ENCODE peak calls at places on chromosomes 4 and X, in six cellular contexts. H, A, D, Q, I and N are unnamed samples.

GRCh38 chr4:47075241-47075640 is 43.9 kb downstream of the GABRB1 start:
- DNase-seq in A (no peak), D (no peak), H (no peak), Q (no peak), I (no peak), N (no peak)

GRCh38 chrX:135516376-135516775 is 4.1 kb upstream of the INTS6L start:
- DNase-seq in D (no peak), I (no peak), Q (no peak), H (peak; percentile 35), A (no peak), N (no peak)

GRCh38 chrX:47885501-47885900 is 48.8 kb downstream of the ZNF81 start:
- DNase-seq in I (no peak), Q (no peak), H (no peak), D (no peak), A (no peak), N (no peak)

GRCh38 chrX:38287669-38288068 is 39.6 kb downstream of the RPGR start:
- DNase-seq in Q (no peak), I (no peak), A (no peak), H (no peak), D (no peak), N (no peak)

GRCh38 chr4:21976166-21976565 is 27.6 kb upstream of the KCNIP4 start:
- DNase-seq in I (no peak), D (no peak), Q (no peak), H (no peak), A (no peak), N (no peak)

GRCh38 chr4:152735302-152735917 is 44.1 kb downstream of the TIGD4 start:
- DNase-seq in H (peak; percentile 12), Q (no peak), A (peak; percentile 50), I (no peak), D (no peak), N (no peak)

GRCh38 chr4:52931238-52931637 is 69.1 kb downstream of the RASL11B start:
- DNase-seq in D (no peak), Q (no peak), H (no peak), A (no peak), I (no peak), N (no peak)

GRCh38 chr4:93828830-93829530 is 427 bp downstream of the ATOH1 start:
- DNase-seq in A (peak; percentile 65), Q (peak; percentile 41), D (no peak), H (no peak), I (no peak), N (no peak)

GRCh38 chrX:65679071-65679540 is 11.7 kb downstream of the MSN start:
- DNase-seq in H (no peak), D (no peak), I (no peak), A (no peak), Q (no peak), N (no peak)

GRCh38 chrX:34467437-34467836 is 189.6 kb downstream of the TMEM47 start:
- DNase-seq in H (no peak), A (no peak), I (no peak), D (no peak), Q (no peak), N (no peak)

GRCh38 chr4:98260047-98260578 is 1.1 kb upstream of the RAP1GDS1 start:
- DNase-seq in I (peak; percentile 74), A (peak; percentile 73), Q (peak; percentile 59), H (peak; percentile 34), D (peak; percentile 56), N (peak; percentile 82)

GRCh38 chr4:179595671-179596410 is 2153.6 kb upstream of the AGA start:
- DNase-seq in Q (no peak), A (no peak), I (no peak), D (no peak), H (no peak), N (no peak)

GRCh38 chr4:186069734-186070133 is 778 bp downstream of the TLR3 start:
- DNase-seq in A (no peak), D (no peak), I (no peak), Q (no peak), H (no peak), N (no peak)

GRCh38 chr4:16199132-16199531 is 27.1 kb downstream of the TAPT1 start:
- DNase-seq in I (no peak), D (no peak), A (peak; percentile 34), Q (no peak), H (no peak), N (no peak)

GRCh38 chr4:151541438-151542071 is 132.6 kb downstream of the FHIP1A start:
- DNase-seq in D (no peak), I (no peak), H (no peak), A (peak; percentile 54), Q (no peak), N (no peak)

GRCh38 chrX:25005382-25006185 is 10.2 kb downstream of the ARX start:
- DNase-seq in D (no peak), Q (no peak), A (no peak), I (no peak), H (no peak), N (no peak)

GRCh38 chrX:118459494-118459893 is 36.1 kb upstream of the DOCK11 start:
- DNase-seq in Q (no peak), I (no peak), D (no peak), A (peak; percentile 43), H (peak; percentile 51), N (no peak)

GRCh38 chr4:82885410-82885809 is 5.5 kb downstream of the SEC31A start:
- DNase-seq in Q (no peak), H (peak; percentile 18), I (no peak), D (no peak), A (no peak), N (no peak)

GRCh38 chrX:39874202-39874816 is 223.4 kb downstream of the BCOR start:
- DNase-seq in Q (no peak), I (no peak), A (no peak), H (no peak), D (no peak), N (no peak)

GRCh38 chr4:138919094-138919936 is 96.3 kb upstream of the NOCT start:
- DNase-seq in H (peak; percentile 71), Q (peak; percentile 68), D (peak; percentile 66), I (peak; percentile 73), A (peak; percentile 54), N (no peak)

GRCh38 chr4:145829629-145830395 is 108.8 kb downstream of the ZNF827 start:
- DNase-seq in I (no peak), D (no peak), H (no peak), Q (no peak), A (no peak), N (no peak)

GRCh38 chr4:170420255-170420693 is 330.5 kb upstream of the AADAT start:
- DNase-seq in Q (no peak), D (no peak), A (no peak), H (no peak), I (no peak), N (no peak)

GRCh38 chr4:10949039-10949728 is 264.6 kb upstream of the CLNK start:
- DNase-seq in A (no peak), D (no peak), I (no peak), H (no peak), Q (no peak), N (no peak)

GRCh38 chr4:109251396-109251795 is 51.1 kb downstream of the COL25A1 start:
- DNase-seq in I (no peak), Q (no peak), D (no peak), A (no peak), H (no peak), N (no peak)

GRCh38 chr4:152165851-152166250 is 370.0 kb downstream of the FBXW7 start:
- DNase-seq in I (no peak), Q (no peak), H (no peak), D (no peak), A (no peak), N (no peak)

GRCh38 chr4:152901205-152901604 is 34.9 kb upstream of the FHDC1 start:
- DNase-seq in I (no peak), A (no peak), D (no peak), Q (no peak), H (no peak), N (no peak)

GRCh38 chrX:17531500-17531899 is 156.5 kb downstream of the NHS start:
- DNase-seq in H (no peak), Q (no peak), D (no peak), I (no peak), A (no peak), N (no peak)

DNA sequence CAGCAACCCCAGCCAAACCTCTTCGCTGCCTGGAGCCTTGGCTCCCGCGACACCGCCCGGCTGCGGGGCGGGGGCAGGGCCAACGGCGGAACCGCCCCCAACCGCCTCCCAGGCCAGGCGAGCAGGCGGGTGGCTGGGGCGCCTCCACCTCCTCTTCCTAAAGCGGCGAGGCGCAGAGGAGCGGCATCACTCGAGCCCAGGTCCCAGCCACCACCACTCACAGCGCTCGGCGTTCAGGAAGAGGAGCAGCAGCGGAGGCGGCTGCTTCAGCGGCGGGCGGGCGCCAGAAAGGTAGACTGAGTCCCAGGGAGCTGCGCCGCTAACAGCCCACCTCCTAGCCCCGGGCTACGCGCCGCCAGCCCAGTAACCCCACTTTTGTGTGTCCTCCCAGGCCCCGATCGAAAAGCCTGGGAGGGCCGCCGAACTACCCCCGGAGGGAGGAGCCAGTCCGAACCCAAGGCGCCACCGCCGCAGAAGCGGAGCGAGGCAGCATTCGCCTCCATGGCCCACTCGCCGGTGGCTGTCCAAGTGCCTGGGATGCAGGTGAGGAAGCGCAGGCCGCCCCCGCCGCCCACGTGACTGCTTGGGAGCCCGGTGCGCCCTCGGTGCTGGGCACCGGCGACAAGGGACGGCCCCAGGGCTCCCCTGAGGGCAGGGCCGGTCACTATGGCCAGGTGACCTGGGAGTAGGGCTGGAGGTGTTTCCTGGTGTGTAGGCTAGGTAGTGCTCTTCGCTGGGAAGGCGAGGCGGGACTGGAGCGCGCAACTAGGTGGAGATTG is at the start of gene STK26:
- DNase-seq in A (peak; percentile 77), I (peak; percentile 82), D (peak; percentile 79), Q (peak; percentile 84), H (peak; percentile 84), N (peak; percentile 84)
- TF ChIP-seq POLR2AphosphoS5 in A (no peak), I (peak; percentile 64), D (peak; percentile 20), Q (peak; percentile 82), H (peak; percentile 63), N (no peak)

GRCh38 chrX:56757327-56757726 is 28.3 kb downstream of the NBDY start:
- DNase-seq in A (no peak), Q (no peak), I (no peak), H (no peak), D (no peak), N (no peak)
- TF ChIP-seq EP300 in A (no peak), Q (no peak), I (no peak), H (no peak), D (no peak), N (no peak)

DNA sequence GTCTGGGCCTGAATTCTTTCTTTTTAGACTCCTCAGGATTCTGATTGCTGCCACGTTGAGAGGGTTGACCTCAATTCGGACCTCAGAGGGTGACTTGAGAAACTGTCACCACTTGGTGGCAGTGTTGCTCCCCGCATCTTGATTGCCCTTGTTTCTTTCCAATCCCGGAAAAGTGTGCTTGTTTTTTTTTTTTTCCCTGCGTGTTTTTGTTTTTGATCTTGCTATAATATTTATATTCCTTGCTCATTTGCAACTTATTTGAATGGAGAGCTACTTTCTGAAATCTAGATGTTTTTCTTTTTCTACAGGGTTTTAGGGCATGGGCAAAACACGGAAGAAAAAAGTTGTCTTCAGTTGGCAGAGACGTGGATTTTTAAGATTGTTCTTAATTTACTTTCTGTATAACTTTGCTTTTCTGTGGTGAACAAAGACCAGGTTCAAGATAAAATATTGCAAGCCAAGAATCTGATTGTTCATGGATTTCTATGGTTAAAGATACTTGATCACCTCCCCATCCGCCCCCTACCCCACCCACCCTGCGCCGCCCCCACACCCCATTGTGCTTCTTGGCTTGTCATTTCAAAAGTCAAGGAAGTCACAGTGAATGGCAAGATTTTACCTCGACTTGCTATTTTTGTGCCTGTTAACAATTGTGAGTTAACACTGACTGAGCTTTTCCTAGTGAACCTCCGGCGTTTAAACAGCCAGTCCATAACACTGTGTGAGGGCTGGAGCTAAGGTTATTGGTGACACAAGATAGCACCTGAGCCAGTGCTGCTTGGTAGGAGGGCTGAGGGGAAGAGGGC is 102.1 kb downstream of the PTTG2 start:
- DNase-seq in D (peak; percentile 87), Q (peak; percentile 89), A (peak; percentile 71), I (peak; percentile 90), H (peak; percentile 62), N (peak; percentile 86)
- TF ChIP-seq CTCF in D (no peak), Q (peak; percentile 90), A (peak; percentile 87), I (peak; percentile 71), H (peak; percentile 83), N (peak; percentile 87)

GRCh38 chrX:102651242-102651967 is at the start of gene GPRASP1:
- DNase-seq in H (no peak), A (peak; percentile 72), Q (peak; percentile 52), D (no peak), I (peak; percentile 91), N (no peak)
- TF ChIP-seq POLR2AphosphoS5 in H (no peak), A (no peak), Q (peak; percentile 68), D (peak; percentile 15), I (peak; percentile 83), N (no peak)